ENCODE peak calls at places on chromosomes 11 and 22, in six cellular contexts. A, M, L, E, G and R are unnamed samples.
A peak's percentile ranks its signal among the peaks of the same experiment; 100 is the strongest.

GRCh38 chr11:110338684-110339083 is 42.3 kb upstream of the RDX start:
- DNase-seq in E (no peak), L (no peak), A (peak; percentile 32), M (no peak), G (no peak), R (peak; percentile 41)

GRCh38 chr11:66845143-66845875 is 2.1 kb downstream of the RCE1 start:
- DNase-seq in M (peak; percentile 17), A (no peak), G (no peak), L (no peak), E (no peak), R (no peak)

GRCh38 chr22:27431896-27432295 is 369.7 kb downstream of the MN1 start:
- DNase-seq in A (no peak), L (no peak), M (no peak), E (no peak), G (no peak), R (no peak)

GRCh38 chr11:65078151-65078550 is 5.7 kb downstream of the CDCA5 start:
- DNase-seq in L (peak; percentile 41), M (peak; percentile 83), G (peak; percentile 25), E (no peak), A (peak; percentile 79), R (peak; percentile 74)

GRCh38 chr11:19642185-19642591 is 70.4 kb upstream of the NAV2 start:
- DNase-seq in A (no peak), L (peak; percentile 42), M (no peak), E (no peak), G (no peak), R (no peak)

GRCh38 chr11:45658292-45658991 is 7.0 kb downstream of the CHST1 start:
- DNase-seq in G (no peak), E (no peak), A (no peak), L (peak; percentile 79), M (peak; percentile 34), R (no peak)

GRCh38 chr11:117058761-117059233 is 39.4 kb downstream of the SIK3 start:
- DNase-seq in L (peak; percentile 78), A (no peak), M (no peak), G (no peak), E (no peak), R (no peak)

GRCh38 chr22:37428649-37429586 is 1.6 kb upstream of the ELFN2 start:
- DNase-seq in L (peak; percentile 56), G (no peak), E (no peak), A (peak; percentile 73), M (peak; percentile 47), R (peak; percentile 78)

GRCh38 chr11:103806130-103806900 is 230.1 kb upstream of the DDI1 start:
- DNase-seq in A (no peak), E (no peak), L (peak; percentile 81), M (no peak), G (no peak), R (no peak)

GRCh38 chr22:20128902-20129746 is 2.5 kb upstream of the ZDHHC8 start:
- DNase-seq in A (peak; percentile 67), L (peak; percentile 48), M (peak; percentile 37), G (no peak), E (no peak), R (peak; percentile 18)

GRCh38 chr11:46352063-46352841 is 5.0 kb downstream of the DGKZ start:
- DNase-seq in M (peak; percentile 87), G (no peak), E (no peak), A (peak; percentile 53), L (peak; percentile 41), R (no peak)

GRCh38 chr11:76599041-76600013 is 71.2 kb downstream of the LRRC32 start:
- DNase-seq in E (no peak), L (peak; percentile 32), G (no peak), A (no peak), M (no peak), R (no peak)

GRCh38 chr11:69382131-69383128 is 88.5 kb downstream of the MYEOV start:
- DNase-seq in L (no peak), E (no peak), A (no peak), M (peak; percentile 27), G (no peak), R (peak; percentile 91)

GRCh38 chr11:32266611-32267010 is 168.7 kb downstream of the WT1 start:
- DNase-seq in G (no peak), E (no peak), A (no peak), M (no peak), L (no peak), R (no peak)

GRCh38 chr11:102223859-102224258 is 93.4 kb upstream of the BIRC3 start:
- DNase-seq in L (peak; percentile 13), G (no peak), A (no peak), M (no peak), E (no peak), R (no peak)

GRCh38 chr11:125551835-125552342 is 17.4 kb upstream of the EI24 start:
- DNase-seq in M (no peak), E (no peak), A (no peak), L (no peak), G (no peak), R (no peak)